ENCODE peak calls at places on chromosomes 13 and 19, in five cellular contexts. R is HS-5, K is NCI-H1436, L is fibroblast of lung, N is head of caudate nucleus. D is an unnamed sample.

GRCh38 chr13:44141725-44142539 is 231.7 kb upstream of the SERP2 start:
- DNase-seq in N (peak), K (peak), L (peak), R (peak), D (peak)

GRCh38 chr13:65342938-65343337 is 1887.2 kb downstream of the PCDH9 start:
- DNase-seq in N (no peak), R (no peak), L (peak), K (no peak), D (no peak)

GRCh38 chr13:51420681-51421476 is 32.0 kb downstream of the INTS6 start:
- DNase-seq in N (no peak), K (no peak), L (no peak), R (no peak), D (no peak)

GRCh38 chr13:107516517-107516916 is 698.8 kb downstream of the LIG4 start:
- DNase-seq in N (no peak), L (no peak), R (no peak), K (no peak), D (no peak)

GRCh38 chr13:75426421-75426820 is 55.5 kb downstream of the TBC1D4 start:
- DNase-seq in L (no peak), K (no peak), N (no peak), R (no peak), D (no peak)

GRCh38 chr19:20279516-20279915 is 112.5 kb downstream of the ZNF486 start:
- DNase-seq in R (no peak), L (no peak), N (peak), K (no peak), D (no peak)

GRCh38 chr13:58619396-58620113 is 988.0 kb downstream of the PCDH17 start:
- DNase-seq in L (peak), N (no peak), R (no peak), K (peak), D (no peak)

GRCh38 chr13:36549771-36550170 is 117.5 kb downstream of the CCNA1 start:
- DNase-seq in N (no peak), R (no peak), L (no peak), K (peak), D (no peak)

GRCh38 chr13:73428706-73429105 is 369.9 kb downstream of the KLF5 start:
- DNase-seq in N (no peak), L (no peak), R (no peak), K (no peak), D (no peak)

GRCh38 chr13:31236211-31236786 is 36.5 kb downstream of the B3GLCT start:
- DNase-seq in L (peak), N (no peak), R (no peak), K (peak), D (no peak)

GRCh38 chr13:52827839-52828238 is 20.6 kb downstream of the PCDH8 start:
- DNase-seq in N (no peak), R (no peak), K (no peak), L (no peak), D (no peak)

GRCh38 chr19:52923782-52924593 is 760 bp upstream of the ZNF888 start:
- DNase-seq in K (no peak), N (peak), R (no peak), L (peak), D (no peak)

GRCh38 chr19:47765522-47766358 is 12.8 kb upstream of the SELENOW start:
- DNase-seq in R (no peak), K (peak), L (peak), N (peak), D (peak)

D was measured in HuH-7.5.